ENCODE peak calls at places on chromosomes 5 and 9, in ten cellular contexts. One of them, this sample, is unnamed.

GRCh38 chr9:98318834-98319478 is 63.5 kb upstream of the TBC1D2 start:
- DNase-seq in HepG2: no peak
- DNase-seq in transverse colon: no peak
- DNase-seq in psoas muscle: no peak
- DNase-seq in A549: no peak
- DNase-seq in tibial artery: no peak
- DNase-seq in GM12878: no peak
- DNase-seq in CD8-positive, alpha-beta T cell: no peak
- DNase-seq in sigmoid colon: no peak
- DNase-seq in dorsolateral prefrontal cortex: no peak
- DNase-seq in this sample: peak

GRCh38 chr9:98491778-98492177 is 217.0 kb downstream of the GABBR2 start:
- DNase-seq in HepG2: no peak
- DNase-seq in transverse colon: no peak
- DNase-seq in psoas muscle: no peak
- DNase-seq in A549: no peak
- DNase-seq in tibial artery: no peak
- DNase-seq in GM12878: no peak
- DNase-seq in CD8-positive, alpha-beta T cell: no peak
- DNase-seq in sigmoid colon: no peak
- DNase-seq in dorsolateral prefrontal cortex: no peak
- DNase-seq in this sample: no peak

GRCh38 chr5:163504091-163504931 is 1.1 kb upstream of the MAT2B start:
- DNase-seq in HepG2: peak
- DNase-seq in transverse colon: peak
- DNase-seq in psoas muscle: peak
- DNase-seq in A549: no peak
- DNase-seq in tibial artery: peak
- DNase-seq in GM12878: no peak
- DNase-seq in CD8-positive, alpha-beta T cell: peak
- DNase-seq in sigmoid colon: peak
- DNase-seq in dorsolateral prefrontal cortex: no peak
- DNase-seq in this sample: peak

GRCh38 chr9:137140151-137141012 is 1.4 kb downstream of the GRIN1 start:
- DNase-seq in HepG2: no peak
- DNase-seq in transverse colon: no peak
- DNase-seq in psoas muscle: no peak
- DNase-seq in A549: no peak
- DNase-seq in tibial artery: no peak
- DNase-seq in GM12878: no peak
- DNase-seq in CD8-positive, alpha-beta T cell: no peak
- DNase-seq in sigmoid colon: no peak
- DNase-seq in dorsolateral prefrontal cortex: peak
- DNase-seq in this sample: peak

GRCh38 chr5:166708271-166708670 is 1583.2 kb upstream of the WWC1 start:
- DNase-seq in HepG2: no peak
- DNase-seq in transverse colon: no peak
- DNase-seq in psoas muscle: no peak
- DNase-seq in A549: no peak
- DNase-seq in tibial artery: no peak
- DNase-seq in GM12878: no peak
- DNase-seq in CD8-positive, alpha-beta T cell: no peak
- DNase-seq in sigmoid colon: no peak
- DNase-seq in dorsolateral prefrontal cortex: no peak
- DNase-seq in this sample: no peak

GRCh38 chr5:80407735-80408474 is at the start of gene ZFYVE16:
- DNase-seq in HepG2: peak
- DNase-seq in transverse colon: peak
- DNase-seq in psoas muscle: peak
- DNase-seq in A549: peak
- DNase-seq in tibial artery: peak
- DNase-seq in GM12878: peak
- DNase-seq in CD8-positive, alpha-beta T cell: peak
- DNase-seq in sigmoid colon: peak
- DNase-seq in dorsolateral prefrontal cortex: peak
- DNase-seq in this sample: peak

GRCh38 chr5:23684103-23684502 is 176.7 kb downstream of the PRDM9 start:
- DNase-seq in HepG2: no peak
- DNase-seq in transverse colon: no peak
- DNase-seq in psoas muscle: no peak
- DNase-seq in A549: no peak
- DNase-seq in tibial artery: no peak
- DNase-seq in GM12878: no peak
- DNase-seq in CD8-positive, alpha-beta T cell: no peak
- DNase-seq in sigmoid colon: no peak
- DNase-seq in dorsolateral prefrontal cortex: no peak
- DNase-seq in this sample: peak

GRCh38 chr5:62331921-62332320 is 25.9 kb downstream of the KIF2A start:
- DNase-seq in HepG2: no peak
- DNase-seq in transverse colon: no peak
- DNase-seq in psoas muscle: no peak
- DNase-seq in A549: no peak
- DNase-seq in tibial artery: no peak
- DNase-seq in GM12878: no peak
- DNase-seq in CD8-positive, alpha-beta T cell: no peak
- DNase-seq in sigmoid colon: no peak
- DNase-seq in dorsolateral prefrontal cortex: no peak
- DNase-seq in this sample: no peak

GRCh38 chr5:6573651-6574101 is 59.2 kb downstream of the NSUN2 start:
- DNase-seq in HepG2: no peak
- DNase-seq in transverse colon: no peak
- DNase-seq in psoas muscle: no peak
- DNase-seq in A549: no peak
- DNase-seq in tibial artery: no peak
- DNase-seq in GM12878: no peak
- DNase-seq in CD8-positive, alpha-beta T cell: no peak
- DNase-seq in sigmoid colon: no peak
- DNase-seq in dorsolateral prefrontal cortex: no peak
- DNase-seq in this sample: no peak

GRCh38 chr9:99851028-99851822 is 29.5 kb downstream of the NR4A3 start:
- DNase-seq in HepG2: no peak
- DNase-seq in transverse colon: peak
- DNase-seq in psoas muscle: no peak
- DNase-seq in A549: no peak
- DNase-seq in tibial artery: no peak
- DNase-seq in GM12878: peak
- DNase-seq in CD8-positive, alpha-beta T cell: peak
- DNase-seq in sigmoid colon: no peak
- DNase-seq in dorsolateral prefrontal cortex: no peak
- DNase-seq in this sample: no peak

GRCh38 chr9:102237094-102237493 is 498.6 kb upstream of the GRIN3A start:
- DNase-seq in HepG2: no peak
- DNase-seq in transverse colon: no peak
- DNase-seq in psoas muscle: no peak
- DNase-seq in A549: no peak
- DNase-seq in tibial artery: no peak
- DNase-seq in GM12878: no peak
- DNase-seq in CD8-positive, alpha-beta T cell: no peak
- DNase-seq in sigmoid colon: no peak
- DNase-seq in dorsolateral prefrontal cortex: no peak
- DNase-seq in this sample: no peak

GRCh38 chr5:91929522-91929817 is 546.4 kb upstream of the ARRDC3 start:
- DNase-seq in HepG2: no peak
- DNase-seq in transverse colon: no peak
- DNase-seq in psoas muscle: no peak
- DNase-seq in A549: no peak
- DNase-seq in tibial artery: no peak
- DNase-seq in GM12878: no peak
- DNase-seq in CD8-positive, alpha-beta T cell: no peak
- DNase-seq in sigmoid colon: no peak
- DNase-seq in dorsolateral prefrontal cortex: no peak
- DNase-seq in this sample: no peak
- TF ChIP-seq CTCF in HepG2: no peak
- TF ChIP-seq CTCF in transverse colon: no peak
- TF ChIP-seq CTCF in psoas muscle: no peak
- TF ChIP-seq CTCF in A549: no peak
- TF ChIP-seq CTCF in tibial artery: no peak
- TF ChIP-seq CTCF in GM12878: no peak
- TF ChIP-seq CTCF in CD8-positive, alpha-beta T cell: no peak
- TF ChIP-seq CTCF in sigmoid colon: no peak
- TF ChIP-seq CTCF in dorsolateral prefrontal cortex: no peak
- TF ChIP-seq CTCF in this sample: no peak

GRCh38 chr9:128117613-128118471 is 9.7 kb downstream of the PTGES2 start:
- DNase-seq in HepG2: peak
- DNase-seq in transverse colon: peak
- DNase-seq in psoas muscle: peak
- DNase-seq in A549: peak
- DNase-seq in tibial artery: peak
- DNase-seq in GM12878: no peak
- DNase-seq in CD8-positive, alpha-beta T cell: peak
- DNase-seq in sigmoid colon: peak
- DNase-seq in dorsolateral prefrontal cortex: peak
- DNase-seq in this sample: peak
- H3K27ac ChIP-seq in HepG2: peak
- H3K27ac ChIP-seq in transverse colon: peak
- H3K27ac ChIP-seq in psoas muscle: no peak
- H3K27ac ChIP-seq in A549: peak
- H3K27ac ChIP-seq in tibial artery: no peak
- H3K27ac ChIP-seq in GM12878: no peak
- H3K27ac ChIP-seq in CD8-positive, alpha-beta T cell: no peak
- H3K27ac ChIP-seq in sigmoid colon: no peak
- H3K27ac ChIP-seq in dorsolateral prefrontal cortex: no peak
- H3K27ac ChIP-seq in this sample: no peak

GRCh38 chr9:110213413-110214044 is 5.6 kb upstream of the C9orf152 start:
- DNase-seq in HepG2: peak
- DNase-seq in transverse colon: no peak
- DNase-seq in psoas muscle: no peak
- DNase-seq in A549: no peak
- DNase-seq in tibial artery: no peak
- DNase-seq in GM12878: no peak
- DNase-seq in CD8-positive, alpha-beta T cell: no peak
- DNase-seq in sigmoid colon: no peak
- DNase-seq in dorsolateral prefrontal cortex: no peak
- DNase-seq in this sample: no peak
- H3K4me3 ChIP-seq in HepG2: peak
- H3K4me3 ChIP-seq in transverse colon: no peak
- H3K4me3 ChIP-seq in psoas muscle: no peak
- H3K4me3 ChIP-seq in A549: no peak
- H3K4me3 ChIP-seq in tibial artery: no peak
- H3K4me3 ChIP-seq in GM12878: no peak
- H3K4me3 ChIP-seq in CD8-positive, alpha-beta T cell: no peak
- H3K4me3 ChIP-seq in sigmoid colon: no peak
- H3K4me3 ChIP-seq in dorsolateral prefrontal cortex: no peak
- H3K4me3 ChIP-seq in this sample: no peak

GRCh38 chr5:116612431-116612830 is 37.8 kb upstream of the SEMA6A start:
- DNase-seq in HepG2: no peak
- DNase-seq in transverse colon: no peak
- DNase-seq in psoas muscle: no peak
- DNase-seq in A549: no peak
- DNase-seq in tibial artery: no peak
- DNase-seq in GM12878: no peak
- DNase-seq in CD8-positive, alpha-beta T cell: no peak
- DNase-seq in sigmoid colon: no peak
- DNase-seq in dorsolateral prefrontal cortex: no peak
- DNase-seq in this sample: no peak

GRCh38 chr5:116614603-116614920 is 39.9 kb upstream of the SEMA6A start:
- DNase-seq in HepG2: no peak
- DNase-seq in transverse colon: no peak
- DNase-seq in psoas muscle: no peak
- DNase-seq in A549: no peak
- DNase-seq in tibial artery: no peak
- DNase-seq in GM12878: no peak
- DNase-seq in CD8-positive, alpha-beta T cell: no peak
- DNase-seq in sigmoid colon: no peak
- DNase-seq in dorsolateral prefrontal cortex: no peak
- DNase-seq in this sample: no peak

DNA sequence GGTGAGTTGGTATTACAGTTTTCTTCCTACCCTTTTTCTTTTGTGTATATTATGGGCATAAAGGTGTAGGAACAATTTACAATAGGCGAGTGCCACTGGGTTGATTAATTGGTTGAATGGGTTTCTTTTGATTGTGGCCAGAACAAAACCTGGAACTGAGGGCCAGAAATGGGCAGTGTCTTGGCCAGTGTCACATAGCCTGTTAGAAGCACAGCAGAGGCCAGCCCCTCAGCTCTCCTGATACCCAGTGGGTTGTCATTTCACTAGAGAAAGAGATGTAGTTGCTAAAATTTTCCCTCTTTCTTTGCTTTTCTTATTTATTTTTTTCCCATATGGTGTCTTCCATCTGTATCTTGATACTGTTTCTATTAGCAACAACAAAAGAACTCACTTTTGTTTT is 38.8 kb upstream of the SEMA6A start:
- DNase-seq in HepG2: no peak
- DNase-seq in transverse colon: no peak
- DNase-seq in psoas muscle: no peak
- DNase-seq in A549: no peak
- DNase-seq in tibial artery: no peak
- DNase-seq in GM12878: no peak
- DNase-seq in CD8-positive, alpha-beta T cell: no peak
- DNase-seq in sigmoid colon: no peak
- DNase-seq in dorsolateral prefrontal cortex: no peak
- DNase-seq in this sample: no peak
- TF ChIP-seq CTCF in HepG2: no peak
- TF ChIP-seq CTCF in transverse colon: no peak
- TF ChIP-seq CTCF in psoas muscle: no peak
- TF ChIP-seq CTCF in A549: no peak
- TF ChIP-seq CTCF in tibial artery: no peak
- TF ChIP-seq CTCF in GM12878: no peak
- TF ChIP-seq CTCF in CD8-positive, alpha-beta T cell: no peak
- TF ChIP-seq CTCF in sigmoid colon: no peak
- TF ChIP-seq CTCF in dorsolateral prefrontal cortex: no peak
- TF ChIP-seq CTCF in this sample: no peak

DNA sequence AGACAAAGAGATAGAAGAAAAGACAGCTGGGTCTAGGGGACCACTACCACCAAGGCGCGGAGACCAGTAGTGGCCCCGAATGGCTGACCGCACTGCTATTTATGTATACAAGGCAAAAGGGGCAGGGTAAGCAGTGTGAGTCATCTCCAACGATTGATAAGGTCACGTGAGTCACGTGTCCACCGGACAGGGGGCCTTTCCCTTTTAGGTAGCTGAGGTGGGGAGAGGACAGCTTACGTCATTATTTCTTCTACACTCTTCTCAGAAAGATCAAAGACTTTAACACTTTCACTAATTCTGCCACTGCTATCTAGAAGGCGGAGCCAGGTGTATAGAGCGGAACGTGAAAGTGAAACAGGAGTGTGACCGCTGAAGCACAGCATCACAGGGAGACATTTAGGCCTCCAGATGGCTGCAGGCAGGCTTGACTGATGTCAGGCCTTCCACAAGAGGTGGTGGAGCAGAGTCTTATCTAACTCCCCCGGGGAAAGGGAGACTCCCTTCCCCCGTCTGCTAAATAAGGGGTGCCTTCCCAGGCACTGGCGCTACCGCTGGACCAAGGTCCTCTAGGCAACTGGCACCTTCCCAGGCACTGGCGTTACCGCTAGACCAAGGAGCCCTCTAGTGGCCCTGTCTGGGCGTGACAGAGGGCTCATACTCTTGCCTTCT is 6.1 kb upstream of the PRR16 start:
- DNase-seq in HepG2: peak
- DNase-seq in transverse colon: peak
- DNase-seq in psoas muscle: peak
- DNase-seq in A549: no peak
- DNase-seq in tibial artery: peak
- DNase-seq in GM12878: peak
- DNase-seq in CD8-positive, alpha-beta T cell: peak
- DNase-seq in sigmoid colon: peak
- DNase-seq in dorsolateral prefrontal cortex: peak
- DNase-seq in this sample: peak
- H3K27ac ChIP-seq in HepG2: no peak
- H3K27ac ChIP-seq in transverse colon: no peak
- H3K27ac ChIP-seq in psoas muscle: no peak
- H3K27ac ChIP-seq in A549: peak
- H3K27ac ChIP-seq in tibial artery: peak
- H3K27ac ChIP-seq in GM12878: peak
- H3K27ac ChIP-seq in CD8-positive, alpha-beta T cell: no peak
- H3K27ac ChIP-seq in sigmoid colon: no peak
- H3K27ac ChIP-seq in dorsolateral prefrontal cortex: no peak
- H3K27ac ChIP-seq in this sample: no peak

GRCh38 chr5:176513788-176514187 is 23.4 kb downstream of the RNF44 start:
- DNase-seq in HepG2: no peak
- DNase-seq in transverse colon: no peak
- DNase-seq in psoas muscle: no peak
- DNase-seq in A549: no peak
- DNase-seq in tibial artery: no peak
- DNase-seq in GM12878: no peak
- DNase-seq in CD8-positive, alpha-beta T cell: no peak
- DNase-seq in sigmoid colon: no peak
- DNase-seq in dorsolateral prefrontal cortex: no peak
- DNase-seq in this sample: no peak
- H3K4me3 ChIP-seq in HepG2: no peak
- H3K4me3 ChIP-seq in transverse colon: no peak
- H3K4me3 ChIP-seq in psoas muscle: no peak
- H3K4me3 ChIP-seq in A549: no peak
- H3K4me3 ChIP-seq in tibial artery: no peak
- H3K4me3 ChIP-seq in GM12878: no peak
- H3K4me3 ChIP-seq in CD8-positive, alpha-beta T cell: no peak
- H3K4me3 ChIP-seq in sigmoid colon: no peak
- H3K4me3 ChIP-seq in dorsolateral prefrontal cortex: no peak
- H3K4me3 ChIP-seq in this sample: no peak